ENCODE peak calls at places on chromosome 13, in nine cellular contexts. G is upper lobe of right lung, Y is left lung, J is IMR-90, W is sigmoid colon, C is thoracic aorta, S is esophagus squamous epithelium, L is MM.1S, U is A549. F is an unnamed sample.
A peak's percentile ranks its signal among the peaks of the same experiment; 100 is the strongest.

GRCh38 chr13:112721198-112722104 is 31.6 kb downstream of the ATP11A start:
- DNase-seq in G (peak; percentile 64), Y (no peak), J (no peak), W (no peak), C (no peak), S (no peak), L (no peak), U (no peak), F (no peak)

GRCh38 chr13:42894765-42895181 is 97.3 kb downstream of the EPSTI1 start:
- DNase-seq in G (no peak), Y (no peak), J (peak; percentile 36), W (no peak), C (no peak), S (no peak), L (no peak), U (no peak), F (no peak)

GRCh38 chr13:85347251-85347650 is 452.0 kb downstream of the SLITRK6 start:
- DNase-seq in G (no peak), Y (no peak), J (peak; percentile 8), W (no peak), C (no peak), S (no peak), L (no peak), U (no peak), F (no peak)

GRCh38 chr13:40189885-40190655 is 476.4 kb downstream of the FOXO1 start:
- DNase-seq in G (no peak), Y (no peak), J (no peak), W (peak; percentile 73), C (no peak), S (no peak), L (no peak), U (no peak), F (no peak)

GRCh38 chr13:110347535-110348308 is 40.6 kb downstream of the COL4A2 start:
- DNase-seq in G (no peak), Y (no peak), J (peak; percentile 90), W (no peak), C (peak; percentile 72), S (no peak), L (no peak), U (peak; percentile 53), F (peak; percentile 97)

GRCh38 chr13:36552334-36552733 is 120.0 kb downstream of the CCNA1 start:
- DNase-seq in G (no peak), Y (no peak), J (no peak), W (no peak), C (no peak), S (no peak), L (no peak), U (no peak), F (no peak)

GRCh38 chr13:76250211-76250610 is 614.1 kb downstream of the LMO7 start:
- DNase-seq in G (no peak), Y (no peak), J (no peak), W (no peak), C (no peak), S (no peak), L (no peak), U (no peak), F (no peak)

GRCh38 chr13:21124853-21125252 is 51.5 kb downstream of the SKA3 start:
- DNase-seq in G (no peak), Y (no peak), J (peak; percentile 63), W (no peak), C (no peak), S (no peak), L (no peak), U (no peak), F (no peak)

GRCh38 chr13:101749584-101749983 is 297.1 kb downstream of the ITGBL1 start:
- DNase-seq in G (no peak), Y (no peak), J (no peak), W (no peak), C (no peak), S (no peak), L (no peak), U (no peak), F (no peak)

GRCh38 chr13:101752432-101752831 is 300.0 kb downstream of the ITGBL1 start:
- DNase-seq in G (no peak), Y (no peak), J (no peak), W (no peak), C (no peak), S (no peak), L (no peak), U (no peak), F (no peak)

GRCh38 chr13:101747039-101747438 is 294.6 kb downstream of the ITGBL1 start:
- DNase-seq in G (no peak), Y (no peak), J (no peak), W (no peak), C (no peak), S (no peak), L (no peak), U (no peak), F (no peak)

GRCh38 chr13:101755228-101755887 is 302.9 kb downstream of the ITGBL1 start:
- DNase-seq in G (no peak), Y (no peak), J (no peak), W (no peak), C (no peak), S (no peak), L (no peak), U (no peak), F (no peak)

DNA sequence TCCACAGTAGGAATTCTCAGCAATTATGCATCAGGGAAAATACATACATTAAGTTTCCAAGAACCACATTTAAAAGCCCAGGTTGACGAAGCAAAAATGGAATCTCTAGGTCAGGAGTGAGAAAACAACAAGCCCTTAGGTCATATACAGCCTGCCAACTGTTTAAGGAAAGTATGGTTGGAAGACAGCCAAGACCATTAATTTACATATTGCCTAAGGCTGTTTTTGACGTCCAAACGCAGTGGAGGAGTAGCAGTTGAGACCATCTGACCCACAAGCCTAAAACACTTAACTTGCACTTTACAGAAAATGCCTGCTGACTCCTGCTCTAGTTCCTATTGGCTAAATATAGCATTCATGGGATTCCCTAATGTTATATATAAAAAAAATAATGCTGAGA is 299.0 kb downstream of the ITGBL1 start:
- DNase-seq in G (no peak), Y (no peak), J (peak; percentile 77), W (no peak), C (no peak), S (no peak), L (peak; percentile 75), U (no peak), F (no peak)
- H3K27ac ChIP-seq in G (no peak overlapping the region), Y (no peak overlapping the region), J (no peak overlapping the region), W (no peak overlapping the region), C (no peak overlapping the region), S (no peak overlapping the region), L (no peak overlapping the region), U (no peak overlapping the region), F (no peak overlapping the region)

GRCh38 chr13:99802416-99802815 is 169.2 kb downstream of the ZIC5 start:
- DNase-seq in G (no peak), Y (no peak), J (no peak), W (no peak), C (no peak), S (no peak), L (no peak), U (no peak), F (no peak)

GRCh38 chr13:99800951-99801350 is 170.6 kb downstream of the ZIC5 start:
- DNase-seq in G (no peak), Y (no peak), J (no peak), W (no peak), C (no peak), S (no peak), L (no peak), U (no peak), F (no peak)

GRCh38 chr13:99800004-99800403 is 171.6 kb downstream of the ZIC5 start:
- DNase-seq in G (no peak), Y (no peak), J (no peak), W (no peak), C (no peak), S (no peak), L (no peak), U (no peak), F (no peak)

GRCh38 chr13:99805361-99805760 is 166.2 kb downstream of the ZIC5 start:
- DNase-seq in G (no peak), Y (no peak), J (no peak), W (no peak), C (no peak), S (no peak), L (no peak), U (no peak), F (no peak)

GRCh38 chr13:99803141-99803540 is 168.4 kb downstream of the ZIC5 start:
- DNase-seq in G (no peak), Y (no peak), J (no peak), W (no peak), C (no peak), S (no peak), L (no peak), U (no peak), F (no peak)
- H3K27ac ChIP-seq in G (no peak overlapping the region), Y (no peak overlapping the region), J (no peak overlapping the region), W (no peak overlapping the region), C (no peak overlapping the region), S (no peak overlapping the region), L (no peak overlapping the region), U (no peak overlapping the region), F (no peak overlapping the region)

GRCh38 chr13:19957320-19958118 is 1.0 kb upstream of the ZMYM2 start:
- DNase-seq in G (peak; percentile 84), Y (peak; percentile 82), J (peak; percentile 18), W (peak; percentile 92), C (peak; percentile 34), S (peak; percentile 17), L (peak; percentile 59), U (peak; percentile 58), F (peak; percentile 90)
- H3K27ac ChIP-seq in G (peak overlapping the region; percentile 99), Y (peak overlapping the region; percentile 97), J (peak overlapping the region; percentile 31), W (peak overlapping the region; percentile 98), C (peak overlapping the region; percentile 98), S (peak overlapping the region; percentile 99), L (peak overlapping the region; percentile 66), U (peak overlapping the region; percentile 99), F (peak overlapping the region; percentile 99)

GRCh38 chr13:26590951-26591350 is 33.5 kb downstream of the WASF3 start:
- DNase-seq in G (no peak), Y (no peak), J (no peak), W (no peak), C (no peak), S (no peak), L (no peak), U (no peak), F (no peak)

GRCh38 chr13:26590379-26590778 is 32.9 kb downstream of the WASF3 start:
- DNase-seq in G (no peak), Y (no peak), J (no peak), W (no peak), C (no peak), S (no peak), L (no peak), U (no peak), F (no peak)

GRCh38 chr13:26589754-26590153 is 32.3 kb downstream of the WASF3 start:
- DNase-seq in G (no peak), Y (no peak), J (peak; percentile 56), W (no peak), C (no peak), S (no peak), L (no peak), U (no peak), F (no peak)

GRCh38 chr13:26587251-26587650 is 29.8 kb downstream of the WASF3 start:
- DNase-seq in G (no peak), Y (no peak), J (no peak), W (no peak), C (no peak), S (no peak), L (no peak), U (no peak), F (no peak)

DNA sequence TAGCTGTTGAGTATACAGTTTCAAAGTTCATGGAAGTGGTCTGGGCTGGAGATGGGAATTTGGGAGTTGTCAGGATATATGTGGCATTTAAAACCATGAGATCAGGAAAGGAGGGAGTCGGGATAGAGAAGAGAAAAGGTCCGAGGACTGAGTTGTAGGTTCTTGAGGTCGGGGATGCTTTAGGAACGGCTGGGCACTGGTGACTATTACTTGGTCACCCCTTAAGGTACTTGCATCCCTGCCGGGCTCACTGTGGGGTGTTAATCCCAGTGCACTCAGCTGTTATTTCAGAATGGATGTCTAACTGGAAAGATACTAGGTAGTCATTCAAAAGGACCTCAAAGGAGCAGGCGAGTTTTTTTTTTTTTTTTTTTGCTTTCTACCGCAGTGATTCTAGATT is 34.2 kb downstream of the WASF3 start:
- DNase-seq in G (no peak), Y (no peak), J (no peak), W (no peak), C (no peak), S (no peak), L (no peak), U (no peak), F (no peak)
- H3K27ac ChIP-seq in G (no peak overlapping the region), Y (no peak overlapping the region), J (no peak overlapping the region), W (no peak overlapping the region), C (no peak overlapping the region), S (no peak overlapping the region), L (no peak overlapping the region), U (no peak overlapping the region), F (no peak overlapping the region)